ENCODE peak calls at places on chromosomes 2 and 18, in eight cellular contexts. S, P, Y, C, A, U, D and R are unnamed samples.

GRCh38 chr2:166900700-166901099 is 12.4 kb downstream of the XIRP2 start:
- DNase-seq in S (no peak), P (no peak), Y (no peak), C (no peak), A (peak), U (no peak), D (no peak), R (peak)

GRCh38 chr2:64487256-64488049 is 33.5 kb downstream of the LGALSL start:
- DNase-seq in S (no peak), P (no peak), Y (no peak), C (no peak), A (no peak), U (no peak), D (no peak), R (no peak)

GRCh38 chr2:152594022-152594712 is 123.1 kb downstream of the PRPF40A start:
- DNase-seq in S (no peak), P (no peak), Y (peak), C (no peak), A (no peak), U (no peak), D (no peak), R (no peak)

GRCh38 chr2:19611491-19612332 is 253.3 kb upstream of the OSR1 start:
- DNase-seq in S (no peak), P (no peak), Y (no peak), C (no peak), A (peak), U (no peak), D (no peak), R (peak)

GRCh38 chr18:9290171-9290570 is 44.4 kb upstream of the TWSG1 start:
- DNase-seq in S (no peak), P (no peak), Y (no peak), C (no peak), A (no peak), U (no peak), D (no peak), R (peak)

GRCh38 chr18:58349650-58350049 is 279.2 kb downstream of the ALPK2 start:
- DNase-seq in S (no peak), P (no peak), Y (no peak), C (no peak), A (no peak), U (no peak), D (no peak), R (no peak)

GRCh38 chr2:100285691-100286090 is 36.6 kb downstream of the LONRF2 start:
- DNase-seq in S (no peak), P (no peak), Y (no peak), C (no peak), A (peak), U (no peak), D (no peak), R (no peak)

GRCh38 chr2:16281451-16282330 is 341.3 kb downstream of the MYCN start:
- DNase-seq in S (no peak), P (no peak), Y (peak), C (no peak), A (no peak), U (peak), D (no peak), R (no peak)

GRCh38 chr2:177072069-177072468 is 140.5 kb upstream of the HNRNPA3 start:
- DNase-seq in S (no peak), P (no peak), Y (no peak), C (no peak), A (no peak), U (no peak), D (no peak), R (no peak)

GRCh38 chr2:231660860-231661259 is 47.5 kb upstream of the PTMA start:
- DNase-seq in S (no peak), P (no peak), Y (peak), C (no peak), A (no peak), U (no peak), D (no peak), R (no peak)

GRCh38 chr2:203583696-203584095 is 48.6 kb upstream of the RAPH1 start:
- DNase-seq in S (no peak), P (no peak), Y (peak), C (no peak), A (peak), U (no peak), D (no peak), R (peak)

GRCh38 chr2:198873771-198874501 is 583.8 kb downstream of the SATB2 start:
- DNase-seq in S (no peak), P (no peak), Y (no peak), C (no peak), A (peak), U (no peak), D (no peak), R (no peak)

GRCh38 chr2:39938035-39938835 is 159.2 kb upstream of the THUMPD2 start:
- DNase-seq in S (no peak), P (no peak), Y (no peak), C (no peak), A (peak), U (no peak), D (no peak), R (peak)

GRCh38 chr2:234411793-234412192 is 85.1 kb downstream of the ARL4C start:
- DNase-seq in S (no peak), P (no peak), Y (no peak), C (no peak), A (no peak), U (no peak), D (no peak), R (no peak)

GRCh38 chr2:69796199-69796598 is 33.3 kb upstream of the GMCL1 start:
- DNase-seq in S (no peak), P (no peak), Y (no peak), C (no peak), A (no peak), U (no peak), D (no peak), R (no peak)

GRCh38 chr2:29115797-29116781 is 874 bp downstream of the CLIP4 start:
- DNase-seq in S (no peak), P (no peak), Y (peak), C (peak), A (peak), U (peak), D (no peak), R (peak)

GRCh38 chr2:157438907-157439791 is 4.7 kb downstream of the CYTIP start:
- DNase-seq in S (peak), P (no peak), Y (no peak), C (no peak), A (peak), U (no peak), D (no peak), R (no peak)

GRCh38 chr2:25030702-25031101 is 11.2 kb upstream of the EFR3B start:
- DNase-seq in S (no peak), P (no peak), Y (no peak), C (no peak), A (no peak), U (no peak), D (no peak), R (no peak)